ENCODE peak calls at places on chromosome 10, in eight cellular contexts. One of them, this sample, is unnamed.
A peak's percentile ranks its signal among the peaks of the same experiment; 100 is the strongest.

GRCh38 chr10:45071043-45071813 is 70.5 kb downstream of the ZNF22 start:
- DNase-seq in AG09319: no peak
- DNase-seq in lung microvascular endothelial cell: no peak
- DNase-seq in stimulated activated CD4-positive, alpha-beta T cell treated with anti-CD3 and anti-CD28 coated beads, Interleukin-12 subunit alpha, Interleukin-12 subunit beta, amount 100 ng/mL, for 4 hours: no peak
- DNase-seq in Calu3: no peak
- DNase-seq in GM10248: no peak
- DNase-seq in activated gamma-delta T cell treated with Interleukin-2 at 50 U/mL for 16 hours: no peak
- DNase-seq in astrocyte: no peak
- DNase-seq in this sample: no peak

GRCh38 chr10:90222939-90223338 is 521.5 kb downstream of the KIF20B start:
- DNase-seq in AG09319: no peak
- DNase-seq in astrocyte: no peak
- DNase-seq in Calu3: no peak
- DNase-seq in stimulated activated CD4-positive, alpha-beta T cell treated with anti-CD3 and anti-CD28 coated beads, Interleukin-12 subunit alpha, Interleukin-12 subunit beta, amount 100 ng/mL, for 4 hours: no peak
- DNase-seq in activated gamma-delta T cell treated with Interleukin-2 at 50 U/mL for 16 hours: no peak
- DNase-seq in lung microvascular endothelial cell: no peak
- DNase-seq in GM10248: no peak
- DNase-seq in this sample: no peak

GRCh38 chr10:7260412-7260900 is 150.4 kb downstream of the SFMBT2 start:
- DNase-seq in Calu3: peak; percentile 26
- DNase-seq in AG09319: peak; percentile 15
- DNase-seq in activated gamma-delta T cell treated with Interleukin-2 at 50 U/mL for 16 hours: no peak
- DNase-seq in astrocyte: peak; percentile 97
- DNase-seq in GM10248: peak; percentile 64
- DNase-seq in lung microvascular endothelial cell: peak; percentile 85
- DNase-seq in stimulated activated CD4-positive, alpha-beta T cell treated with anti-CD3 and anti-CD28 coated beads, Interleukin-12 subunit alpha, Interleukin-12 subunit beta, amount 100 ng/mL, for 4 hours: no peak
- DNase-seq in this sample: no peak

GRCh38 chr10:119205926-119206602 is 1.3 kb upstream of the GRK5 start:
- DNase-seq in AG09319: no peak
- DNase-seq in astrocyte: no peak
- DNase-seq in stimulated activated CD4-positive, alpha-beta T cell treated with anti-CD3 and anti-CD28 coated beads, Interleukin-12 subunit alpha, Interleukin-12 subunit beta, amount 100 ng/mL, for 4 hours: peak; percentile 34
- DNase-seq in GM10248: peak; percentile 71
- DNase-seq in activated gamma-delta T cell treated with Interleukin-2 at 50 U/mL for 16 hours: peak; percentile 25
- DNase-seq in Calu3: peak; percentile 72
- DNase-seq in lung microvascular endothelial cell: peak; percentile 36
- DNase-seq in this sample: no peak

GRCh38 chr10:86451604-86451960 is 70.0 kb downstream of the WAPL start:
- DNase-seq in stimulated activated CD4-positive, alpha-beta T cell treated with anti-CD3 and anti-CD28 coated beads, Interleukin-12 subunit alpha, Interleukin-12 subunit beta, amount 100 ng/mL, for 4 hours: no peak
- DNase-seq in GM10248: no peak
- DNase-seq in activated gamma-delta T cell treated with Interleukin-2 at 50 U/mL for 16 hours: no peak
- DNase-seq in lung microvascular endothelial cell: no peak
- DNase-seq in AG09319: no peak
- DNase-seq in Calu3: no peak
- DNase-seq in astrocyte: no peak
- DNase-seq in this sample: no peak

GRCh38 chr10:99698504-99699080 is 33.3 kb downstream of the COX15 start:
- DNase-seq in stimulated activated CD4-positive, alpha-beta T cell treated with anti-CD3 and anti-CD28 coated beads, Interleukin-12 subunit alpha, Interleukin-12 subunit beta, amount 100 ng/mL, for 4 hours: no peak
- DNase-seq in AG09319: no peak
- DNase-seq in Calu3: no peak
- DNase-seq in astrocyte: no peak
- DNase-seq in lung microvascular endothelial cell: peak; percentile 15
- DNase-seq in activated gamma-delta T cell treated with Interleukin-2 at 50 U/mL for 16 hours: no peak
- DNase-seq in GM10248: no peak
- DNase-seq in this sample: no peak

GRCh38 chr10:28949005-28950004 is 272.0 kb downstream of the BAMBI start:
- DNase-seq in AG09319: no peak
- DNase-seq in Calu3: peak; percentile 15
- DNase-seq in stimulated activated CD4-positive, alpha-beta T cell treated with anti-CD3 and anti-CD28 coated beads, Interleukin-12 subunit alpha, Interleukin-12 subunit beta, amount 100 ng/mL, for 4 hours: no peak
- DNase-seq in astrocyte: no peak
- DNase-seq in GM10248: no peak
- DNase-seq in activated gamma-delta T cell treated with Interleukin-2 at 50 U/mL for 16 hours: no peak
- DNase-seq in lung microvascular endothelial cell: no peak
- DNase-seq in this sample: no peak

GRCh38 chr10:124647421-124648130 is 96.6 kb downstream of the FAM53B start:
- DNase-seq in GM10248: peak; percentile 76
- DNase-seq in activated gamma-delta T cell treated with Interleukin-2 at 50 U/mL for 16 hours: peak; percentile 78
- DNase-seq in astrocyte: no peak
- DNase-seq in stimulated activated CD4-positive, alpha-beta T cell treated with anti-CD3 and anti-CD28 coated beads, Interleukin-12 subunit alpha, Interleukin-12 subunit beta, amount 100 ng/mL, for 4 hours: peak; percentile 37
- DNase-seq in Calu3: peak; percentile 21
- DNase-seq in AG09319: no peak
- DNase-seq in lung microvascular endothelial cell: peak; percentile 56
- DNase-seq in this sample: no peak